ENCODE peak calls at places on chromosomes 12 and 14, in nine cellular contexts. Z, Y, P, L, F, E, R, C and B are unnamed samples.

GRCh38 chr14:65290830-65291229 is 121.7 kb upstream of the FUT8 start:
- DNase-seq in Z (no peak), Y (peak; percentile 84), P (no peak), L (peak; percentile 48), F (no peak), E (no peak), R (peak; percentile 79), C (peak; percentile 92), B (peak; percentile 84)

GRCh38 chr14:64117671-64118402 is 176.3 kb downstream of the ESR2 start:
- DNase-seq in Z (no peak), Y (peak; percentile 68), P (no peak), L (no peak), F (no peak), E (no peak), R (no peak), C (peak; percentile 77), B (no peak)

GRCh38 chr12:15188136-15188535 is 33.1 kb downstream of the RERG start:
- DNase-seq in Z (no peak), Y (no peak), P (no peak), L (no peak), F (no peak), E (no peak), R (no peak), C (no peak), B (no peak)

GRCh38 chr12:76374395-76375020 is 26.3 kb upstream of the BBS10 start:
- DNase-seq in Z (no peak), Y (no peak), P (no peak), L (no peak), F (no peak), E (no peak), R (no peak), C (no peak), B (no peak)

GRCh38 chr12:7344831-7345230 is 41.0 kb downstream of the ACSM4 start:
- DNase-seq in Z (no peak), Y (no peak), P (no peak), L (no peak), F (no peak), E (no peak), R (no peak), C (no peak), B (no peak)

GRCh38 chr14:92266216-92266615 is 56.7 kb upstream of the SLC24A4 start:
- DNase-seq in Z (no peak), Y (no peak), P (no peak), L (no peak), F (no peak), E (no peak), R (no peak), C (no peak), B (no peak)

GRCh38 chr12:26874501-26875296 is 41.7 kb upstream of the ITPR2 start:
- DNase-seq in Z (no peak), Y (no peak), P (no peak), L (no peak), F (no peak), E (no peak), R (no peak), C (no peak), B (no peak)

GRCh38 chr12:89825591-89826449 is 117.2 kb upstream of the ATP2B1 start:
- DNase-seq in Z (no peak), Y (no peak), P (no peak), L (no peak), F (no peak), E (no peak), R (peak; percentile 34), C (peak; percentile 6), B (no peak)

GRCh38 chr14:65356327-65356836 is 56.1 kb upstream of the FUT8 start:
- DNase-seq in Z (no peak), Y (peak; percentile 46), P (no peak), L (peak; percentile 39), F (no peak), E (no peak), R (peak; percentile 69), C (peak; percentile 76), B (peak; percentile 63)